ENCODE peak calls at places on chromosomes 6 and 20, in seven cellular contexts. C is foreskin fibroblast, A is SK-N-SH, U is heart right ventricle, T is lung, V is GM12878, X is ovary. L is an unnamed sample.

GRCh38 chr20:61449916-61450315 is 197.9 kb downstream of the CDH4 start:
- DNase-seq in C (no peak), A (no peak), U (no peak), T (no peak), V (no peak), X (no peak), L (no peak)

GRCh38 chr6:106670236-106670635 is 40.9 kb downstream of the QRSL1 start:
- DNase-seq in C (no peak), A (peak), U (no peak), T (no peak), V (no peak), X (no peak), L (no peak)

GRCh38 chr6:88492824-88493223 is 326.7 kb upstream of the CNR1 start:
- DNase-seq in C (peak), A (peak), U (no peak), T (no peak), V (no peak), X (no peak), L (no peak)

GRCh38 chr6:84052883-84053241 is 19.3 kb downstream of the MRAP2 start:
- DNase-seq in C (no peak), A (no peak), U (no peak), T (no peak), V (no peak), X (no peak), L (no peak)

GRCh38 chr6:106522557-106522956 is 106.7 kb downstream of the RTN4IP1 start:
- DNase-seq in C (peak), A (no peak), U (no peak), T (no peak), V (no peak), X (no peak), L (no peak)

GRCh38 chr6:43213431-43213830 is 15.8 kb downstream of the DNPH1 start:
- DNase-seq in C (no peak), A (no peak), U (no peak), T (no peak), V (no peak), X (no peak), L (no peak)

GRCh38 chr20:25025986-25026605 is 31.8 kb downstream of the ACSS1 start:
- DNase-seq in C (no peak), A (no peak), U (no peak), T (no peak), V (no peak), X (no peak), L (no peak)

GRCh38 chr6:22041797-22042489 is 254.9 kb downstream of the PRL start:
- DNase-seq in C (peak), A (no peak), U (no peak), T (no peak), V (no peak), X (no peak), L (no peak)

GRCh38 chr6:73691512-73691911 is 4.5 kb upstream of the CD109 start:
- DNase-seq in C (peak), A (no peak), U (no peak), T (no peak), V (no peak), X (no peak), L (no peak)

GRCh38 chr20:63635431-63636141 is 8.7 kb upstream of the GMEB2 start:
- DNase-seq in C (no peak), A (no peak), U (no peak), T (no peak), V (peak), X (no peak), L (peak)

GRCh38 chr6:167919349-167919748 is 78.1 kb upstream of the KIF25 start:
- DNase-seq in C (no peak), A (no peak), U (no peak), T (no peak), V (no peak), X (no peak), L (no peak)

GRCh38 chr20:19802099-19802491 is 44.0 kb downstream of the RIN2 start:
- DNase-seq in C (no peak), A (no peak), U (no peak), T (no peak), V (no peak), X (no peak), L (no peak)

GRCh38 chr6:168533428-168533827 is 92.4 kb downstream of the SMOC2 start:
- DNase-seq in C (no peak), A (no peak), U (peak), T (no peak), V (no peak), X (peak), L (no peak)

GRCh38 chr6:26170951-26171841 is 84.0 kb downstream of the HFE start:
- DNase-seq in C (no peak), A (no peak), U (no peak), T (no peak), V (no peak), X (no peak), L (no peak)

GRCh38 chr6:112338310-112338709 is 8.8 kb upstream of the RFPL4B start:
- DNase-seq in C (peak), A (no peak), U (no peak), T (no peak), V (no peak), X (no peak), L (no peak)

GRCh38 chr20:39446397-39446796 is 484.3 kb downstream of the DHX35 start:
- DNase-seq in C (no peak), A (no peak), U (no peak), T (no peak), V (peak), X (no peak), L (no peak)
- H3K4me3 ChIP-seq in C (no peak), A (no peak), U (no peak), T (no peak), V (no peak), X (no peak), L (no peak)

DNA sequence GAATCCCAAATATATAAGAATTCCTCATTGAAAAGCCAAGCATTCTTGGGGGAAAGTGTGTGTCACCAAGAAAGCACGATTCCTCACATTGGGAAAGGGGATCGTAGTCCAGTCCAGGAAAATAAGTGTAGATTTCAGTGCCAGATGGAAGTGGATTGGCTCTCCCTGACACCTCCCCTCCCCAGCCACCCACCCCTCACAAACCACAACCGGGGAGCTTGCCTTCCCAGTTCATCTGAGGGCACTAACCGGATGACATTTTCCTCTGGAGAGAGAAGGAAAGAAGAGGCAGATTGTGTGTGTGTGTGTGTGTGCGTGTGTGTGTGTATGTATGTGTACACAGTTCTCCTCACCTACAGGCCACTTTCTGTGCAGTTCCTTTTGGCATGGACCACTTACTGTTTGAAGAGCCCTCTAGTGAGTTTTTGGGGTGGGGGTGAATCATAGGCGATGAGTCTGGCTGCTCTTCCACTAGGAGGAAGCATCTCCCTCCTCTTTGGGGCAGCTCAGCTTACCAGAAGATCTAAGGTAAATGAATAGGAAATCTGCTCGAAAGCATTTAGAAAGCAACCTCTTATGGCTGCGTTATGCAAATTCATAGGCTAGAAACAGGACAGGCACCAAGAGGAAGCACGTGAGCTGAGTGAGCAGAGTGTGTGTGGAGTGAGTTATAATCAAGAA is 20.8 kb downstream of the DAAM2 start:
- DNase-seq in C (peak), A (no peak), U (no peak), T (no peak), V (peak), X (no peak), L (no peak)
- TF ChIP-seq CTCF in C (peak), A (no peak), U (peak), T (no peak), V (no peak), X (no peak), L (no peak)

DNA sequence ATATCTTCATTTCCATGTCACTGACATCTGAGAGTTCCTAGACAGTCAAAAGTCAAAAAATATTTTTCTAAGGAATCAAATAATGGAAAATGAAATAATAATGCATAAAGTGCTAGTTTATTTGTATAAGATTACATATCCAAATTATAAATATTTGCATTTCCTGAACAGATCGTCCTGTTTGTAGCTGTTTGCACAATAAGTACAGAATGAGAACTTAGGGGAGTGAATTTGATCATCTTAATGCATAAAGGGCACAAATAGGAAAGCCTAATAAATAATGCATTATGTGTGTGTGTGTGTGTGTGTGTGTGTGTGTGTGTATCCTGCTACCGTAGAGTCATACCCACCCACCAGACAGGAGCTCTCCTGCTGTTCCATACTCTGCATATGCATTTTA is 521.0 kb upstream of the EPHA7 start:
- DNase-seq in C (no peak), A (no peak), U (no peak), T (no peak), V (no peak), X (no peak), L (no peak)
- H3K4me3 ChIP-seq in C (no peak), A (no peak), U (no peak), T (no peak), V (no peak), X (no peak), L (no peak)

DNA sequence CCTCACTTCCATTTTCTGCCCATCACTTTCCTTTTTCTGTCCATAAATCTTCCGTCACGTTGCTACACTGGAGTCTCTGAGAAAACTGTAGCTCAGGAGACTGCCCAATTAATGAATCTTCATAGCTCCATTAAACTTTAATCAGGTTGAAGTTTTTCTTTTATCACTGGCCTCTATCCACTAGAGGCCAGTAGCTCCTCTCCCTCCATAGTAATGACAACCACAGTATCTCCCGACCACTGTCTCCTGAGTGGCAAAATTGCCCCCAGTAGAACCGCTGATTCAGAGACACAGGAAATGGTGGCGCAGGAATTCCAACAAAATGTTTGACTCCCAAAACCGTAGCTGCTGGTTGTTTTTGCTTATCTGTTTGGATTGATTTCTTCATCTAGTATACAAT is 18.4 kb upstream of the DOK5 start:
- DNase-seq in C (no peak), A (no peak), U (no peak), T (no peak), V (no peak), X (no peak), L (no peak)
- TF ChIP-seq CTCF in C (no peak), A (peak), U (peak), T (no peak), V (no peak), X (no peak), L (no peak)

DNA sequence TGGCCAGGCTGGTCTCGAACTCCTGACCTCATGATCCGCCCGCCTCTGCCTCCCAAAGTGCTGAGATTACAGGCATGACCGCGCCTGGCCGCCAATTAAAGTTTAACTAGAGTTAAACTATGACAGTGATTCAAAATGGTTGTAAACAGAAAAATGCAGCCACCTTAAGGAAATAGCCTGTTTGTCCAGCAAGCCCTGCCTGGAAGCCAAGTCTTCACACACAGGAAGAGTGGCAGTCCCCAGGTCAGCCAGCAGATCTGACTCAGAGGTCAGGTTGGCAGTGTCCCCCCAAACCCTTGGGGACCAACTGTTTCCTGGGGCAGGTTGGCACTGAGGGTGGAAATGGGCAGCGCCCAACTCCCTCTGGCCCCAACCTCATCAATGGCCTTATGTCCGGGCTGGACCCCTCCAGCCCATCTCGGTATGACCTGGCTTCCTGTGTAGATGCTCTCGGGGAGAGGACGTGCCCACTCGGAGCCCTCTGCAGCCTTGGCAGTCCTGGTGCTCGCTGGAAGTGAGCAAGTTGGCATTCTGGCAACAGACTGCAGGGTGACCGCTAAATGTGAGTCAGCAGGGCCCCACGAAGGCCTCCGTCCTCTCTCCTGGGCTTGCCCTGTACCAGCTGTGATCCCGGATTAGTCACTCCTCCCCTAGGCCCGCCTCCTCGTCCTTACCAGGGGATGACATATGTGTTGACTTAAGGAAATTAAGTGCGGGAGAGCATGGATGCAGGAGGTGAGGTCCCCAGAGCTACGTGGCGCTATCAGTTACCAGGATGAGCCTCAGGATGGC is 9.7 kb upstream of the HSP90AB1 start:
- DNase-seq in C (peak), A (peak), U (peak), T (peak), V (no peak), X (peak), L (peak)
- H3K4me3 ChIP-seq in C (peak), A (peak), U (peak), T (peak), V (peak), X (peak), L (peak)

L was measured in CD8-positive, alpha-beta T cell.